ENCODE peak calls at places on chromosome 20, in eight cellular contexts. Q, K, O, T, D, J, Z and W are unnamed samples. For H3K36me3, the result is how much of the 10 kb centered on the place peaks cover.

GRCh38 chr20:25496968-25497401 is 88.3 kb downstream of the NINL start:
- DNase-seq in Q (no peak), K (no peak), O (no peak), T (no peak), D (peak), J (no peak), Z (no peak), W (no peak)

GRCh38 chr20:33419140-33419974 is 18.0 kb upstream of the CDK5RAP1 start:
- DNase-seq in Q (no peak), K (no peak), O (peak), T (peak), D (no peak), J (no peak), Z (no peak), W (no peak)

GRCh38 chr20:47051936-47052566 is 157.4 kb downstream of the EYA2 start:
- DNase-seq in Q (no peak), K (no peak), O (no peak), T (no peak), D (no peak), J (no peak), Z (no peak), W (no peak)

GRCh38 chr20:3701061-3701998 is 11.1 kb downstream of the SIGLEC1 start:
- DNase-seq in Q (no peak), K (no peak), O (no peak), T (no peak), D (no peak), J (no peak), Z (no peak), W (no peak)

GRCh38 chr20:13819885-13820645 is 35.2 kb downstream of the NDUFAF5 start:
- DNase-seq in Q (peak), K (no peak), O (peak), T (no peak), D (peak), J (no peak), Z (peak), W (no peak)

GRCh38 chr20:16107172-16107870 is 465.9 kb downstream of the KIF16B start:
- DNase-seq in Q (no peak), K (no peak), O (peak), T (no peak), D (no peak), J (no peak), Z (no peak), W (no peak)

GRCh38 chr20:50323777-50324604 is 133.4 kb downstream of the CEBPB start:
- DNase-seq in Q (no peak), K (no peak), O (no peak), T (no peak), D (no peak), J (no peak), Z (no peak), W (no peak)

GRCh38 chr20:53930651-53931504 is 139.5 kb downstream of the BCAS1 start:
- DNase-seq in Q (no peak), K (no peak), O (no peak), T (no peak), D (no peak), J (no peak), Z (peak), W (no peak)

GRCh38 chr20:46964299-46965123 is 69.9 kb downstream of the EYA2 start:
- DNase-seq in Q (no peak), K (no peak), O (no peak), T (no peak), D (peak), J (no peak), Z (no peak), W (no peak)

GRCh38 chr20:45138451-45139300 is 14.4 kb upstream of the WFDC12 start:
- DNase-seq in Q (peak), K (peak), O (no peak), T (peak), D (no peak), J (peak), Z (peak), W (no peak)

GRCh38 chr20:47126709-47127108 is 229.8 kb downstream of the ZMYND8 start:
- DNase-seq in Q (no peak), K (no peak), O (no peak), T (no peak), D (no peak), J (no peak), Z (peak), W (no peak)

DNA sequence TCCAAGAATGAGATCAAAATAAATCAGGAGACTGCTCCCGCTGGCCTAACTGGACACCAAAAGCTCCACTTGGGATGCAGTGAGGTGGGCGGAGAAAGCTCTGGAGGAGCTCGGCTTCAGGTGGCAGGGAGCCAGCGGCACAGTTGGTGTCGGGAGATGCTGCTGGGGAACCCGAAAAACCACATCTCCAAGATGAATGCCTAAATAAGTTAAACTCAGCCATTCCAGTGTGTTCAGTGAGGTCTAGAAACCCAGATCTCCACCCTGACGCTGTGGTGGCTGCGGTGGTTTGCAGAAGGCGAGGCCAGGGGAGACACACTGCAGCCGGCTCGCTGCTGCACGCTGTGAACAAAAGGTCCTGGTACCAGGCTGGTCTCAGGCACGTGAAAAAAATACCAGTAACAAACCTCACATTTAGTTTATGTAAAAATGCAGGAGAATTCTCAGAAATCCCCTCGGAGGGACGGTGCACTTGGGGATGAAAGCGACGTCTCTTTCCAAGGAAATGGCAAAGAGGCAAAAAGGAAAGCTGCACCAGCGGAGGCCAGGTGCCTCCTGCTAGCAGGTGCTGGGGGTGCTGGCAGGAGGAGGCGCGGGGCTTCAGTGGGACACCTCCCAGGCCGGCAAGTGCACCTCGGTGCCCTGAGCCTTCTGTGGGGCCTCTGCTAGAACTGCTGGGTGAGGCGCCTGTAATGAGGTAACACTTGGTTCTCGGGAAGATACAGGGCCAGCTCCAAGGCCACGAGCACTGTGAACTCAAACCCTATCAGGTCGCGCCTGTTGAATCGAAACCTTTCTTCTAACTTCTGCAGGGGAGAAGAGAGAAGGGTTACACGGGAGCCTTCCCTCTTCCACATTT is 3.6 kb downstream of the RPS21 start:
- DNase-seq in Q (no peak), K (no peak), O (no peak), T (no peak), D (no peak), J (no peak), Z (no peak), W (no peak)
- H3K36me3 ChIP-seq in Q (under half), K (under half), O (under half), T (under half), D (under half), J (under half), Z (under half), W (under half)

GRCh38 chr20:62953839-62954703 is 1.6 kb downstream of the SLC17A9 start:
- DNase-seq in Q (peak), K (peak), O (peak), T (peak), D (peak), J (peak), Z (peak), W (peak)
- H3K36me3 ChIP-seq in Q (under half), K (under half), O (under half), T (under half), D (under half), J (under half), Z (under half), W (under half)

GRCh38 chr20:31538327-31538726 is 24.1 kb downstream of the HM13 start:
- DNase-seq in Q (no peak), K (no peak), O (no peak), T (no peak), D (no peak), J (no peak), Z (no peak), W (no peak)
- H3K36me3 ChIP-seq in Q (under half), K (under half), O (under half), T (under half), D (under half), J (under half), Z (under half), W (under half)

DNA sequence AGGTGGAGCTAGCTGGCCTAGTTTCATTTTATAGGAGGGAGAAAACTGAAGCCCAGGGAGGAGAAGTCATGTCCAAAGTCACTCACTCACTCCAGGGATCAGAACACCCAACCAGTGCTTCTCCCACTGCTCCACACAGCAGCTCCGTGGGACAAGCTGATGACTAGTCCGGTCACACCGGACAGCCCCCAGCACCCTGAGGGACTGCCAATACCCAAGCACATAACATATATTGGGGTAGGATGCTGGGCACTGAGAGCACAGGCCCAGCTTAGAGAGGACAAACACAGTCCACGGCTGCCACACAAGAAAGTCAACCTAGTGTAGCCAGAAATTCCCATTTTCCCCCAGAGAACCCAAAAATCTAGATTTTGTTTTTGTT is 5.7 kb downstream of the RRBP1 start:
- DNase-seq in Q (no peak), K (no peak), O (no peak), T (no peak), D (no peak), J (no peak), Z (no peak), W (no peak)
- H3K36me3 ChIP-seq in Q (under half), K (under half), O (under half), T (under half), D (under half), J (under half), Z (under half), W (under half)